ENCODE peak calls at places on chromosomes 3 and 15, in seven cellular contexts. L is astrocyte of the spinal cord; B is AG08396; U is HT1080; D is germinal center; C is HS-27A; O is stimulated activated CD8-positive, alpha-beta memory T cell treated with anti-CD3 and anti-CD28 coated beads, Interleukin-15, amount 100 ng/mL, for 4 hours. T is an unnamed sample.

GRCh38 chr3:108099679-108100428 is 9.0 kb upstream of the CD47 start:
- DNase-seq in L (no peak), B (no peak), U (no peak), D (no peak), C (no peak), O (no peak), T (no peak)

GRCh38 chr3:46334911-46335478 is 18.9 kb upstream of the CCR2 start:
- DNase-seq in L (peak), B (no peak), U (peak), D (no peak), C (no peak), O (no peak), T (no peak)

GRCh38 chr3:11482024-11482423 is 161.7 kb downstream of the VGLL4 start:
- DNase-seq in L (peak), B (peak), U (no peak), D (no peak), C (no peak), O (no peak), T (no peak)

GRCh38 chr3:50486219-50486888 is 17.1 kb downstream of the CACNA2D2 start:
- DNase-seq in L (no peak), B (no peak), U (peak), D (no peak), C (no peak), O (no peak), T (no peak)

GRCh38 chr3:119418641-119419040 is 44.8 kb downstream of the TMEM39A start:
- DNase-seq in L (no peak), B (no peak), U (peak), D (no peak), C (no peak), O (no peak), T (peak)

GRCh38 chr3:5056005-5056391 is 66.1 kb upstream of the ARL8B start:
- DNase-seq in L (no peak), B (no peak), U (no peak), D (no peak), C (no peak), O (no peak), T (no peak)

GRCh38 chr3:159620281-159620680 is 368.4 kb upstream of the IL12A start:
- DNase-seq in L (peak), B (no peak), U (peak), D (no peak), C (no peak), O (no peak), T (no peak)

GRCh38 chr3:87268646-87269211 is 7.7 kb downstream of the POU1F1 start:
- DNase-seq in L (peak), B (no peak), U (no peak), D (no peak), C (no peak), O (no peak), T (peak)

GRCh38 chr15:51180534-51180933 is 85.8 kb upstream of the TNFAIP8L3 start:
- DNase-seq in L (no peak), B (no peak), U (no peak), D (no peak), C (no peak), O (no peak), T (no peak)

GRCh38 chr3:17182158-17182557 is 297.4 kb downstream of the PLCL2 start:
- DNase-seq in L (no peak), B (no peak), U (no peak), D (no peak), C (no peak), O (no peak), T (no peak)

GRCh38 chr3:111967651-111968274 is 11.1 kb upstream of the ABHD10 start:
- DNase-seq in L (peak), B (peak), U (peak), D (peak), C (peak), O (peak), T (peak)

GRCh38 chr3:160134964-160135363 is 90.3 kb upstream of the C3orf80 start:
- DNase-seq in L (no peak), B (peak), U (peak), D (no peak), C (no peak), O (no peak), T (no peak)

GRCh38 chr3:122100591-122101491 is 45.7 kb downstream of the CD86 start:
- DNase-seq in L (no peak), B (no peak), U (peak), D (peak), C (no peak), O (no peak), T (peak)

GRCh38 chr3:46674031-46674592 is 19.4 kb downstream of the ALS2CL start:
- DNase-seq in L (no peak), B (no peak), U (no peak), D (no peak), C (no peak), O (no peak), T (peak)

GRCh38 chr3:45441570-45442313 is 53.4 kb downstream of the LARS2 start:
- DNase-seq in L (peak), B (no peak), U (no peak), D (no peak), C (no peak), O (no peak), T (no peak)

GRCh38 chr15:101014921-101015841 is 96.0 kb downstream of the LRRK1 start:
- DNase-seq in L (peak), B (peak), U (peak), D (peak), C (peak), O (peak), T (peak)

GRCh38 chr3:118102737-118103136 is 931.9 kb downstream of the IGSF11 start:
- DNase-seq in L (no peak), B (no peak), U (peak), D (no peak), C (no peak), O (no peak), T (peak)

GRCh38 chr15:74799255-74799842 is 13.3 kb upstream of the LMAN1L start:
- DNase-seq in L (no peak), B (no peak), U (no peak), D (no peak), C (no peak), O (no peak), T (no peak)

GRCh38 chr15:57323806-57324589 is 52.3 kb upstream of the CGNL1 start:
- DNase-seq in L (peak), B (no peak), U (peak), D (peak), C (peak), O (no peak), T (peak)

GRCh38 chr15:80233511-80234080 is 18.4 kb downstream of the CTXND1 start:
- DNase-seq in L (no peak), B (no peak), U (no peak), D (no peak), C (no peak), O (no peak), T (no peak)

GRCh38 chr3:33256249-33256648 is 21.0 kb upstream of the FBXL2 start:
- DNase-seq in L (no peak), B (no peak), U (no peak), D (no peak), C (no peak), O (no peak), T (no peak)

GRCh38 chr3:181417748-181418147 is 294.0 kb upstream of the SOX2 start:
- DNase-seq in L (peak), B (no peak), U (no peak), D (no peak), C (no peak), O (no peak), T (peak)

GRCh38 chr3:95654567-95655362 is 1159.6 kb upstream of the EPHA6 start:
- DNase-seq in L (no peak), B (no peak), U (peak), D (no peak), C (peak), O (no peak), T (peak)

GRCh38 chr3:188528390-188528789 is 374.4 kb downstream of the LPP start:
- DNase-seq in L (no peak), B (no peak), U (no peak), D (no peak), C (no peak), O (no peak), T (no peak)

GRCh38 chr3:188421836-188422540 is 268.0 kb downstream of the LPP start:
- DNase-seq in L (no peak), B (no peak), U (no peak), D (peak), C (no peak), O (no peak), T (no peak)

GRCh38 chr3:41881233-41881821 is 80.6 kb downstream of the ULK4 start:
- DNase-seq in L (peak), B (peak), U (peak), D (peak), C (no peak), O (no peak), T (peak)

GRCh38 chr3:156341831-156342416 is 213.0 kb downstream of the SSR3 start:
- DNase-seq in L (no peak), B (no peak), U (no peak), D (peak), C (no peak), O (no peak), T (no peak)

GRCh38 chr3:152048826-152049225 is 175.4 kb downstream of the SUCNR1 start:
- DNase-seq in L (no peak), B (no peak), U (no peak), D (no peak), C (no peak), O (no peak), T (no peak)

GRCh38 chr3:156742401-156742800 is 68.0 kb downstream of the TIPARP start:
- DNase-seq in L (no peak), B (no peak), U (no peak), D (no peak), C (no peak), O (no peak), T (no peak)

GRCh38 chr3:42712716-42713372 is 10.2 kb upstream of the HHATL start:
- DNase-seq in L (no peak), B (no peak), U (no peak), D (no peak), C (no peak), O (no peak), T (no peak)

GRCh38 chr3:52289338-52289746 is 1.7 kb downstream of the GLYCTK start:
- DNase-seq in L (no peak), B (no peak), U (no peak), D (no peak), C (no peak), O (no peak), T (no peak)

T was measured in mesendoderm.